ENCODE peak calls at places on chromosomes 1 and 21, in eight cellular contexts. B is left lung, E is esophagus squamous epithelium, C is right cardiac atrium, I is adrenal gland, X is Panc1, P is A673, H is small intestine. O is an unnamed sample.
A peak's percentile ranks its signal among the peaks of the same experiment; 100 is the strongest.

GRCh38 chr1:241950390-241950789 is 7.2 kb upstream of the BECN2 start:
- DNase-seq in E (no peak), H (no peak), I (peak; percentile 18), P (peak; percentile 14), C (no peak), X (no peak), B (no peak), O (no peak)

GRCh38 chr1:188937965-188938551 is 1539.6 kb downstream of the BRINP3 start:
- DNase-seq in B (no peak), H (no peak), C (no peak), P (peak; percentile 49), E (no peak), I (no peak), X (peak; percentile 12), O (no peak)

GRCh38 chr1:202397256-202397655 is 48.8 kb downstream of the PPP1R12B start:
- DNase-seq in X (no peak), B (no peak), E (no peak), H (no peak), C (no peak), P (no peak), I (no peak), O (no peak)

GRCh38 chr1:41726899-41727748 is 191.6 kb downstream of the HIVEP3 start:
- DNase-seq in H (no peak), B (peak; percentile 95), I (peak; percentile 70), X (no peak), P (no peak), E (no peak), C (peak; percentile 71), O (peak; percentile 91)

GRCh38 chr1:31576743-31577455 is 584 bp downstream of the TINAGL1 start:
- DNase-seq in P (no peak), I (no peak), B (no peak), X (no peak), H (peak; percentile 48), E (no peak), C (no peak), O (no peak)

GRCh38 chr21:39282911-39283310 is 30.5 kb downstream of the BRWD1 start:
- DNase-seq in X (no peak), H (no peak), P (no peak), I (no peak), E (no peak), B (no peak), C (no peak), O (no peak)

GRCh38 chr1:17438977-17439249 is 564 bp downstream of the RCC2 start:
- DNase-seq in P (no peak), E (no peak), I (peak; percentile 24), B (peak; percentile 73), X (no peak), C (no peak), H (no peak), O (peak; percentile 74)

GRCh38 chr1:51270751-51271150 is 34.7 kb downstream of the RNF11 start:
- DNase-seq in C (no peak), I (no peak), H (no peak), X (no peak), E (no peak), P (peak; percentile 66), B (no peak), O (no peak)

GRCh38 chr1:232096751-232097150 is 470.2 kb downstream of the DISC1 start:
- DNase-seq in E (no peak), C (no peak), B (no peak), P (no peak), H (no peak), I (no peak), X (no peak), O (no peak)

GRCh38 chr21:42411891-42412635 is 8.4 kb downstream of the UBASH3A start:
- DNase-seq in I (no peak), E (no peak), B (no peak), P (no peak), C (no peak), H (no peak), X (no peak), O (no peak)

GRCh38 chr1:88731475-88731874 is 47.4 kb downstream of the PKN2 start:
- DNase-seq in B (no peak), I (peak; percentile 63), P (peak; percentile 53), E (no peak), X (peak; percentile 52), C (no peak), H (peak; percentile 7), O (no peak)

GRCh38 chr1:228154685-228155571 is 5.2 kb downstream of the GJC2 start:
- DNase-seq in I (no peak), C (peak; percentile 7), H (no peak), X (no peak), P (no peak), E (no peak), B (peak; percentile 73), O (peak; percentile 55)

GRCh38 chr1:168520052-168520751 is 23.6 kb downstream of the XCL2 start:
- DNase-seq in I (no peak), E (no peak), X (no peak), C (no peak), B (no peak), P (no peak), H (peak; percentile 40), O (no peak)

GRCh38 chr1:110672001-110672752 is 2.6 kb downstream of the KCNA3 start:
- DNase-seq in B (no peak), E (no peak), I (no peak), P (peak; percentile 39), X (no peak), C (no peak), H (peak; percentile 12), O (no peak)
- H3K27ac ChIP-seq in B (peak overlapping the region; percentile 46), E (peak overlapping the region; percentile 68), I (no peak overlapping the region), P (no peak overlapping the region), X (no peak overlapping the region), C (no peak overlapping the region), H (peak overlapping the region; percentile 17), O (no peak overlapping the region)

GRCh38 chr1:244699741-244700140 is 46.8 kb downstream of the DESI2 start:
- DNase-seq in C (no peak), B (no peak), P (no peak), E (no peak), X (no peak), I (no peak), H (no peak), O (no peak)

GRCh38 chr1:244702620-244703019 is 49.7 kb downstream of the DESI2 start:
- DNase-seq in B (no peak), C (no peak), H (peak; percentile 87), E (no peak), X (no peak), I (no peak), P (no peak), O (no peak)

GRCh38 chr1:244705268-244706234 is 52.6 kb downstream of the DESI2 start:
- DNase-seq in E (no peak), I (no peak), C (no peak), H (peak; percentile 38), B (no peak), X (no peak), P (no peak), O (no peak)

GRCh38 chr1:244700808-244701207 is 47.9 kb downstream of the DESI2 start:
- DNase-seq in X (no peak), P (no peak), H (no peak), C (no peak), I (no peak), E (no peak), B (no peak), O (no peak)

GRCh38 chr1:244704107-244704506 is 51.2 kb downstream of the DESI2 start:
- DNase-seq in E (no peak), I (no peak), B (no peak), C (no peak), X (no peak), P (no peak), H (no peak), O (no peak)
- H3K27me3 ChIP-seq in E (no peaks in the 10 kb centered on the region), I (no peaks in the 10 kb centered on the region), B (no peaks in the 10 kb centered on the region), C (no peaks in the 10 kb centered on the region), X (no peaks in the 10 kb centered on the region), P (no peaks in the 10 kb centered on the region), H (no peaks in the 10 kb centered on the region), O (no peaks in the 10 kb centered on the region)

GRCh38 chr1:18936471-18936813 is 20.0 kb downstream of the IFFO2 start:
- DNase-seq in E (no peak), I (no peak), P (no peak), H (no peak), X (no peak), B (no peak), C (no peak), O (no peak)

GRCh38 chr1:18938707-18939070 is 17.8 kb downstream of the IFFO2 start:
- DNase-seq in C (no peak), X (no peak), H (no peak), B (no peak), E (no peak), P (no peak), I (no peak), O (no peak)

GRCh38 chr1:18936814-18937481 is 19.5 kb downstream of the IFFO2 start:
- DNase-seq in P (no peak), H (no peak), X (no peak), E (no peak), B (no peak), C (no peak), I (no peak), O (no peak)

GRCh38 chr1:18938008-18938706 is 18.3 kb downstream of the IFFO2 start:
- DNase-seq in B (no peak), C (no peak), I (peak; percentile 65), P (no peak), H (no peak), X (no peak), E (no peak), O (no peak)

GRCh38 chr1:18937539-18937938 is 18.9 kb downstream of the IFFO2 start:
- DNase-seq in I (no peak), B (no peak), X (no peak), C (no peak), P (no peak), E (no peak), H (no peak), O (no peak)
- H3K4me1 ChIP-seq in I (peaks cover 15% of the 10 kb centered on the region), B (peaks cover 38% of the 10 kb centered on the region), X (peaks cover 100% of the 10 kb centered on the region), C (peaks cover 21% of the 10 kb centered on the region), P (peaks cover 24% of the 10 kb centered on the region), E (peaks cover 54% of the 10 kb centered on the region), H (no peaks in the 10 kb centered on the region), O (no peaks in the 10 kb centered on the region)

GRCh38 chr1:151944859-151945575 is 35.7 kb upstream of the THEM4 start:
- DNase-seq in I (no peak), X (no peak), H (no peak), C (no peak), P (no peak), E (no peak), B (no peak), O (no peak)

GRCh38 chr1:151944110-151944858 is 35.0 kb upstream of the THEM4 start:
- DNase-seq in B (no peak), C (peak; percentile 34), H (peak; percentile 51), E (no peak), X (no peak), P (no peak), I (peak; percentile 79), O (no peak)

GRCh38 chr1:151945725-151946365 is 36.5 kb upstream of the THEM4 start:
- DNase-seq in B (no peak), C (peak; percentile 91), X (no peak), H (peak; percentile 87), P (peak; percentile 75), I (peak; percentile 93), E (peak; percentile 71), O (peak; percentile 90)

GRCh38 chr1:151947140-151947539 is 37.8 kb upstream of the THEM4 start:
- DNase-seq in B (no peak), I (no peak), H (no peak), C (no peak), P (no peak), X (no peak), E (no peak), O (no peak)

DNA sequence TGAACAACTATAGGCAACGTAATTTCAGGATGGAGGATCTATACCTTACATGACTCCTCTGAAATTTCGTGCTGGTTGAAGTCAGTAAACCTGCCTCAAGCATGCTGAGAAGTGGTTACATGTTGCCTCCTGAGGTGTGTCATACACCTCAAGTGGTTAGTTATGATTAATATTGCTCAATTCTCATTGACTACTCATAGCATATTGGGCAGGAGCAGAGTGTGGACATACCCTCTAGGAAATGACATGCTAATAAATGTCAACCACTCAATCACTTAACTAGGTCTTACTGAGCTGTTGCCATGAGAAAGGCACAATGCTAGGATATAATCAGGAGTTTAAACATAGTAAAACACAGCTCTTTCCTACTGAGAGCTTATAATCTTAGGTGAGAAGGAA is 37.1 kb upstream of the THEM4 start:
- DNase-seq in H (no peak), C (no peak), P (no peak), I (no peak), X (no peak), E (no peak), B (no peak), O (no peak)
- H3K27ac ChIP-seq in H (no peak overlapping the region), C (peak overlapping the region; percentile 82), P (no peak overlapping the region), I (no peak overlapping the region), X (peak overlapping the region; percentile 80), E (peak overlapping the region; percentile 90), B (peak overlapping the region; percentile 94), O (no peak overlapping the region)